ENCODE peak calls at places on chromosomes 1 and 21, in eight cellular contexts. L is fibroblast of pulmonary artery, K is mammary epithelial cell, P is GM12865, W is AG09309, X is GM12878, V is cardiac muscle cell, O is left lung. N is an unnamed sample.
A peak's percentile ranks its signal among the peaks of the same experiment; 100 is the strongest.

GRCh38 chr1:240004086-240004749 is 87.5 kb upstream of the FMN2 start:
- DNase-seq in X (no peak), W (no peak), O (no peak), V (peak; percentile 16), P (peak; percentile 4), K (no peak), L (peak; percentile 16), N (no peak)

GRCh38 chr21:36347278-36347961 is 27.4 kb downstream of the MORC3 start:
- DNase-seq in K (no peak), X (no peak), V (no peak), W (no peak), O (no peak), P (no peak), L (no peak), N (no peak)

GRCh38 chr1:228089520-228090380 is 7.2 kb downstream of the ARF1 start:
- DNase-seq in X (no peak), V (no peak), L (no peak), O (no peak), W (no peak), K (no peak), P (no peak), N (no peak)

GRCh38 chr1:205286335-205286950 is 35.1 kb downstream of the NUAK2 start:
- DNase-seq in V (no peak), W (no peak), X (peak; percentile 84), O (no peak), P (peak; percentile 96), L (no peak), K (peak; percentile 91), N (no peak)

GRCh38 chr1:21641537-21641936 is 27.6 kb downstream of the RAP1GAP start:
- DNase-seq in K (no peak), L (no peak), P (no peak), X (no peak), O (no peak), V (no peak), W (no peak), N (no peak)

GRCh38 chr1:98975113-98975512 is 29.5 kb downstream of the PLPPR5 start:
- DNase-seq in V (no peak), O (no peak), P (no peak), K (peak; percentile 77), X (no peak), L (no peak), W (no peak), N (no peak)

GRCh38 chr1:150836129-150836773 is 28.2 kb upstream of the CTSK start:
- DNase-seq in P (no peak), X (peak; percentile 20), V (no peak), L (peak; percentile 21), O (no peak), W (no peak), K (no peak), N (no peak)

GRCh38 chr1:33698316-33699035 is 165.4 kb upstream of the HMGB4 start:
- DNase-seq in P (no peak), O (no peak), V (no peak), X (no peak), K (no peak), L (no peak), W (no peak), N (no peak)

GRCh38 chr1:227572752-227573151 is 9.4 kb downstream of the ZNF678 start:
- DNase-seq in P (no peak), K (no peak), X (no peak), V (peak; percentile 14), L (no peak), W (no peak), O (no peak), N (no peak)

GRCh38 chr1:24470607-24471006 is 32.0 kb upstream of the RCAN3 start:
- DNase-seq in P (no peak), O (no peak), X (no peak), V (no peak), K (no peak), W (no peak), L (no peak), N (no peak)

GRCh38 chr1:64790965-64791487 is 46.2 kb downstream of the RAVER2 start:
- DNase-seq in O (no peak), W (no peak), V (no peak), X (no peak), L (no peak), K (peak; percentile 3), P (no peak), N (no peak)

GRCh38 chr1:63704443-63704842 is 69.4 kb upstream of the ROR1 start:
- DNase-seq in O (no peak), X (no peak), L (peak; percentile 17), P (no peak), V (no peak), K (peak; percentile 45), W (no peak), N (no peak)

GRCh38 chr1:3277121-3277520 is 177.3 kb upstream of the ARHGEF16 start:
- DNase-seq in K (no peak), V (no peak), X (no peak), W (no peak), O (peak; percentile 66), P (no peak), L (no peak), N (no peak)

GRCh38 chr1:157431751-157432150 is 120.6 kb downstream of the FCRL5 start:
- DNase-seq in L (peak; percentile 13), K (peak; percentile 84), W (peak; percentile 16), V (no peak), X (no peak), O (no peak), P (no peak), N (no peak)

GRCh38 chr1:9909222-9910046 is 635 bp downstream of the CTNNBIP1 start:
- DNase-seq in K (peak; percentile 65), O (no peak), W (no peak), V (no peak), L (peak; percentile 8), X (no peak), P (peak; percentile 59), N (no peak)

GRCh38 chr1:103372866-103373265 is 152.6 kb upstream of the RNPC3 start:
- DNase-seq in X (no peak), L (no peak), K (no peak), O (no peak), W (no peak), V (no peak), P (no peak), N (no peak)

GRCh38 chr1:18597159-18598042 is 33.2 kb upstream of the PAX7 start:
- DNase-seq in O (peak; percentile 87), K (peak; percentile 21), P (peak; percentile 35), V (peak; percentile 68), W (no peak), X (no peak), L (peak; percentile 49), N (no peak)

GRCh38 chr21:36059823-36060158 is 535 bp downstream of the SETD4 start:
- DNase-seq in W (no peak), K (no peak), O (peak; percentile 85), L (no peak), V (peak; percentile 76), P (no peak), X (no peak), N (no peak)

GRCh38 chr1:226457307-226457712 is 49.4 kb upstream of the PARP1 start:
- DNase-seq in X (no peak), P (peak; percentile 14), V (no peak), W (no peak), O (no peak), L (peak; percentile 13), K (no peak), N (no peak)

GRCh38 chr21:39269620-39270019 is 43.8 kb downstream of the BRWD1 start:
- DNase-seq in O (no peak), P (no peak), L (no peak), W (no peak), K (no peak), X (no peak), V (no peak), N (no peak)
- H3K4me3 ChIP-seq in O (no peak overlapping the region), P (no peak overlapping the region), L (no peak overlapping the region), W (no peak overlapping the region), K (no peak overlapping the region), X (no peak overlapping the region), V (no peak overlapping the region), N (no peak overlapping the region)

DNA sequence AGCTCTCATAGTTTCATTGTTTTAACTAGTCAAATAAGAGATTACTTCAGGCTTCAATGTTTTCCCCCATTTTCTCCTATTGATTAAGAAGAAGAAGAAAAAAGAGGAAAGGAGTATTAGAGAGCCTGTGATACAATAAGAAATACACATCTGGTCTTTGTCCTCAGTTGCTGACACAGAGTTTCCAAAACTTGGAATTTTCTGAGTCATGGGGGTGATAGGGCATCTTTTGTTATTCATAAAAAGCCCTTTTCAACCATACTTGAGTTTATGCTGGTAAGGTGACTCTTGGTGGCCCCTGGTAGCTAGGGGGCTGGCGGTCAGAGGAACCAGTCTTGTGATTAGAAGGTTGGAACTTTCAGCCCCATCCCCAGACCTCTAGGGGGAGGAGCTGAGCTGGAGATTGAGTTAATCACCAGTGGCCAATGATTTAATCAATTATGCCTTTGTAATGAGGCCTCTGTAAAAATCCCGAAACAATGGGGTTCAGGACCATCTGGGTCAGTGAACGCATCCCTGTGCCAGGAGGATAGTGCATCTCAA is 28.9 kb upstream of the KLF18 start:
- DNase-seq in W (peak; percentile 1), O (no peak), X (no peak), V (no peak), K (no peak), P (no peak), L (peak; percentile 61), N (no peak)
- TF ChIP-seq CTCF in W (no peak), O (no peak), X (no peak), V (peak; percentile 12), K (no peak), P (no peak), L (peak; percentile 7), N (no peak)

GRCh38 chr1:25821630-25822091 is 1.9 kb downstream of the MTFR1L start:
- DNase-seq in V (no peak), O (no peak), P (no peak), K (no peak), W (no peak), L (peak; percentile 53), X (no peak), N (no peak)
- H3K4me3 ChIP-seq in V (peak overlapping the region; percentile 76), O (peak overlapping the region; percentile 89), P (peak overlapping the region; percentile 94), K (no peak overlapping the region), W (no peak overlapping the region), L (no peak overlapping the region), X (peak overlapping the region; percentile 83), N (peak overlapping the region; percentile 91)

DNA sequence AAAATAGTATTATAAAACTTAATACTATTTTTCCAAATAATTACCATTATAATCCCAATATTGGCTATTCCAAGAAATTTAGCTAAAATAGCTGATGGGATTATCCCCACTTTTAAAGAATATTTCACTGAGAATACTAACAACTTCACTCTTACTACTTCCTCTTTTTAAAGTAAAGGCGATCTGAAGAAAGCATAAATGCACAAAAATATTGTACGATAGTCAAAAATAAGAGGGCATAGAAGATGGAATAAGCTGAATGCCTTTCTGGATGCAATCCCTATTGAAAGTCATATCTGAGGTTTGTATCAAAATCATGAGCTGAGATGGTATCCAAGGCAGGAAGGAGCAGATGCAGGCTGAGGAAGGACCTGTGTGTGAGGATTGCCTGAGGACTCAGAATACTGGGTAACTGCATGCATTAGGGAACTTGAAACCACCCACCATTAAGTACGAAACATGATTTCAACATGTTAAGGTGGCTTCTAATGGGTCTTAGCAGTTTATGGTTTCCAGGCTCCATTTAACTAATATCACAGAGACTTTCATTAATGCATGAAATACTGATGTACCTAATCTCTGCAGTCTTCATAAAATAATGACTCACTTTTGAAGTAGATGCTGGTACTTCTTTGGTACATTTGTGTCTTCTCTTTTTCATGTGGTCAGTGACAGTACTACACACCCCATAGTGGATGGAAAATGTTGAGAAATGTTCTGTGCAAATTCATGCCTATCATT is 29.6 kb upstream of the RGS1 start:
- DNase-seq in X (peak; percentile 87), P (peak; percentile 78), K (no peak), W (no peak), O (no peak), L (peak; percentile 64), V (no peak), N (no peak)
- TF ChIP-seq CTCF in X (no peak), P (peak; percentile 27), K (peak; percentile 22), W (no peak), O (peak; percentile 26), L (peak; percentile 35), V (peak; percentile 29), N (no peak)